ENCODE peak calls at places on chromosomes 12 and 14, in seven cellular contexts. One of them, this sample, is unnamed.

GRCh38 chr12:66776974-66777373 is 98.1 kb upstream of the GRIP1 start:
- DNase-seq in WTC11: no peak
- DNase-seq in stimulated activated CD4-positive, alpha-beta T cell treated with anti-CD3 and anti-CD28 coated beads, Interleukin-2, amount 100 ng/mL, for 48 hours: peak; percentile 6
- DNase-seq in NCI-H524 treated with DMSO at 0.1 percent for 48 hours: no peak
- DNase-seq in neural progenitor cell: no peak
- DNase-seq in NCI-H1092 treated with DMSO at 0.1 percent for 48 hours: no peak
- DNase-seq in activated CD8-positive, alpha-beta T cell treated with anti-CD3 and anti-CD28 coated beads for 36 hours: peak; percentile 80
- DNase-seq in this sample: no peak

GRCh38 chr14:104136472-104137296 is 1.7 kb upstream of the KIF26A start:
- DNase-seq in neural progenitor cell: peak; percentile 55
- DNase-seq in WTC11: peak; percentile 28
- DNase-seq in activated CD8-positive, alpha-beta T cell treated with anti-CD3 and anti-CD28 coated beads for 36 hours: peak; percentile 11
- DNase-seq in NCI-H524 treated with DMSO at 0.1 percent for 48 hours: no peak
- DNase-seq in stimulated activated CD4-positive, alpha-beta T cell treated with anti-CD3 and anti-CD28 coated beads, Interleukin-2, amount 100 ng/mL, for 48 hours: no peak
- DNase-seq in NCI-H1092 treated with DMSO at 0.1 percent for 48 hours: no peak
- DNase-seq in this sample: no peak

GRCh38 chr12:122834921-122835692 is at the start of gene HIP1R:
- DNase-seq in NCI-H524 treated with DMSO at 0.1 percent for 48 hours: no peak
- DNase-seq in WTC11: peak; percentile 56
- DNase-seq in activated CD8-positive, alpha-beta T cell treated with anti-CD3 and anti-CD28 coated beads for 36 hours: peak; percentile 57
- DNase-seq in neural progenitor cell: peak; percentile 82
- DNase-seq in NCI-H1092 treated with DMSO at 0.1 percent for 48 hours: peak; percentile 35
- DNase-seq in stimulated activated CD4-positive, alpha-beta T cell treated with anti-CD3 and anti-CD28 coated beads, Interleukin-2, amount 100 ng/mL, for 48 hours: peak; percentile 67
- DNase-seq in this sample: no peak

GRCh38 chr12:78194448-78194847 is 363.8 kb downstream of the NAV3 start:
- DNase-seq in NCI-H1092 treated with DMSO at 0.1 percent for 48 hours: no peak
- DNase-seq in WTC11: no peak
- DNase-seq in NCI-H524 treated with DMSO at 0.1 percent for 48 hours: no peak
- DNase-seq in stimulated activated CD4-positive, alpha-beta T cell treated with anti-CD3 and anti-CD28 coated beads, Interleukin-2, amount 100 ng/mL, for 48 hours: no peak
- DNase-seq in activated CD8-positive, alpha-beta T cell treated with anti-CD3 and anti-CD28 coated beads for 36 hours: no peak
- DNase-seq in neural progenitor cell: no peak
- DNase-seq in this sample: no peak

GRCh38 chr12:123720141-123720814 is 8.1 kb downstream of the ATP6V0A2 start:
- DNase-seq in NCI-H524 treated with DMSO at 0.1 percent for 48 hours: no peak
- DNase-seq in neural progenitor cell: no peak
- DNase-seq in WTC11: no peak
- DNase-seq in NCI-H1092 treated with DMSO at 0.1 percent for 48 hours: no peak
- DNase-seq in stimulated activated CD4-positive, alpha-beta T cell treated with anti-CD3 and anti-CD28 coated beads, Interleukin-2, amount 100 ng/mL, for 48 hours: no peak
- DNase-seq in activated CD8-positive, alpha-beta T cell treated with anti-CD3 and anti-CD28 coated beads for 36 hours: no peak
- DNase-seq in this sample: no peak

GRCh38 chr12:22588817-22589216 is 36.2 kb upstream of the ETNK1 start:
- DNase-seq in WTC11: no peak
- DNase-seq in NCI-H1092 treated with DMSO at 0.1 percent for 48 hours: no peak
- DNase-seq in activated CD8-positive, alpha-beta T cell treated with anti-CD3 and anti-CD28 coated beads for 36 hours: no peak
- DNase-seq in neural progenitor cell: no peak
- DNase-seq in stimulated activated CD4-positive, alpha-beta T cell treated with anti-CD3 and anti-CD28 coated beads, Interleukin-2, amount 100 ng/mL, for 48 hours: no peak
- DNase-seq in NCI-H524 treated with DMSO at 0.1 percent for 48 hours: no peak
- DNase-seq in this sample: no peak

GRCh38 chr12:67818379-67819001 is 169.9 kb downstream of the DYRK2 start:
- DNase-seq in NCI-H524 treated with DMSO at 0.1 percent for 48 hours: no peak
- DNase-seq in NCI-H1092 treated with DMSO at 0.1 percent for 48 hours: no peak
- DNase-seq in WTC11: no peak
- DNase-seq in activated CD8-positive, alpha-beta T cell treated with anti-CD3 and anti-CD28 coated beads for 36 hours: no peak
- DNase-seq in neural progenitor cell: no peak
- DNase-seq in stimulated activated CD4-positive, alpha-beta T cell treated with anti-CD3 and anti-CD28 coated beads, Interleukin-2, amount 100 ng/mL, for 48 hours: no peak
- DNase-seq in this sample: no peak

GRCh38 chr12:110104188-110104969 is 19.8 kb upstream of the IFT81 start:
- DNase-seq in activated CD8-positive, alpha-beta T cell treated with anti-CD3 and anti-CD28 coated beads for 36 hours: no peak
- DNase-seq in NCI-H1092 treated with DMSO at 0.1 percent for 48 hours: no peak
- DNase-seq in neural progenitor cell: no peak
- DNase-seq in NCI-H524 treated with DMSO at 0.1 percent for 48 hours: no peak
- DNase-seq in WTC11: no peak
- DNase-seq in stimulated activated CD4-positive, alpha-beta T cell treated with anti-CD3 and anti-CD28 coated beads, Interleukin-2, amount 100 ng/mL, for 48 hours: no peak
- DNase-seq in this sample: no peak

GRCh38 chr14:81565441-81566290 is 32.0 kb upstream of the SEL1L start:
- DNase-seq in stimulated activated CD4-positive, alpha-beta T cell treated with anti-CD3 and anti-CD28 coated beads, Interleukin-2, amount 100 ng/mL, for 48 hours: peak; percentile 7
- DNase-seq in WTC11: peak; percentile 35
- DNase-seq in NCI-H524 treated with DMSO at 0.1 percent for 48 hours: peak; percentile 22
- DNase-seq in neural progenitor cell: peak; percentile 59
- DNase-seq in activated CD8-positive, alpha-beta T cell treated with anti-CD3 and anti-CD28 coated beads for 36 hours: peak; percentile 28
- DNase-seq in NCI-H1092 treated with DMSO at 0.1 percent for 48 hours: peak; percentile 8
- DNase-seq in this sample: peak; percentile 12

GRCh38 chr12:40325349-40325960 is 100.7 kb downstream of the LRRK2 start:
- DNase-seq in NCI-H1092 treated with DMSO at 0.1 percent for 48 hours: no peak
- DNase-seq in NCI-H524 treated with DMSO at 0.1 percent for 48 hours: peak; percentile 14
- DNase-seq in neural progenitor cell: peak; percentile 35
- DNase-seq in activated CD8-positive, alpha-beta T cell treated with anti-CD3 and anti-CD28 coated beads for 36 hours: peak; percentile 7
- DNase-seq in stimulated activated CD4-positive, alpha-beta T cell treated with anti-CD3 and anti-CD28 coated beads, Interleukin-2, amount 100 ng/mL, for 48 hours: no peak
- DNase-seq in WTC11: no peak
- DNase-seq in this sample: peak; percentile 68

GRCh38 chr12:125100551-125101434 is 35.6 kb downstream of the AACS start:
- DNase-seq in activated CD8-positive, alpha-beta T cell treated with anti-CD3 and anti-CD28 coated beads for 36 hours: no peak
- DNase-seq in NCI-H524 treated with DMSO at 0.1 percent for 48 hours: no peak
- DNase-seq in WTC11: no peak
- DNase-seq in NCI-H1092 treated with DMSO at 0.1 percent for 48 hours: no peak
- DNase-seq in neural progenitor cell: peak; percentile 16
- DNase-seq in stimulated activated CD4-positive, alpha-beta T cell treated with anti-CD3 and anti-CD28 coated beads, Interleukin-2, amount 100 ng/mL, for 48 hours: no peak
- DNase-seq in this sample: no peak